ENCODE peak calls at places on chromosomes 4 and X, in nine cellular contexts. K, W, T, S, X, M, O, L and N are unnamed samples.

GRCh38 chrX:25012433-25012735 is 3.4 kb downstream of the ARX start:
- DNase-seq in K (no peak), W (no peak), T (no peak), S (no peak), X (no peak), M (no peak), O (no peak), L (no peak), N (no peak)

GRCh38 chr4:12179264-12179616 is 750.5 kb upstream of the HS3ST1 start:
- DNase-seq in K (peak), W (no peak), T (no peak), S (no peak), X (peak), M (no peak), O (no peak), L (no peak), N (no peak)

GRCh38 chr4:186807809-186808634 is 84.4 kb upstream of the FAT1 start:
- DNase-seq in K (no peak), W (no peak), T (no peak), S (no peak), X (no peak), M (no peak), O (no peak), L (no peak), N (no peak)

GRCh38 chrX:135264210-135264609 is 12.3 kb downstream of the ETDA start:
- DNase-seq in K (no peak), W (no peak), T (no peak), S (no peak), X (no peak), M (no peak), O (no peak), L (no peak), N (no peak)

GRCh38 chr4:18733956-18734872 is 712.7 kb upstream of the LCORL start:
- DNase-seq in K (no peak), W (no peak), T (no peak), S (no peak), X (peak), M (no peak), O (no peak), L (no peak), N (no peak)

GRCh38 chr4:123421227-123421941 is 24.8 kb downstream of the SPRY1 start:
- DNase-seq in K (no peak), W (no peak), T (no peak), S (no peak), X (no peak), M (no peak), O (no peak), L (no peak), N (peak)

GRCh38 chrX:85903692-85904471 is 143.5 kb downstream of the CHM start:
- DNase-seq in K (no peak), W (no peak), T (no peak), S (no peak), X (no peak), M (no peak), O (no peak), L (no peak), N (no peak)

GRCh38 chr4:11149612-11150259 is 279.0 kb downstream of the HS3ST1 start:
- DNase-seq in K (no peak), W (no peak), T (no peak), S (no peak), X (no peak), M (no peak), O (no peak), L (no peak), N (no peak)

GRCh38 chr4:87680271-87680670 is 30.2 kb downstream of the DMP1 start:
- DNase-seq in K (no peak), W (no peak), T (no peak), S (no peak), X (no peak), M (no peak), O (no peak), L (no peak), N (no peak)

GRCh38 chr4:53431052-53431451 is 53.6 kb downstream of the FIP1L1 start:
- DNase-seq in K (no peak), W (no peak), T (no peak), S (no peak), X (no peak), M (no peak), O (no peak), L (no peak), N (no peak)

GRCh38 chr4:25439913-25440477 is 62.9 kb downstream of the ANAPC4 start:
- DNase-seq in K (peak), W (peak), T (peak), S (peak), X (no peak), M (peak), O (peak), L (peak), N (peak)

GRCh38 chrX:16807548-16807947 is 21.3 kb downstream of the TXLNG start:
- DNase-seq in K (no peak), W (no peak), T (no peak), S (no peak), X (no peak), M (no peak), O (no peak), L (no peak), N (peak)

GRCh38 chr4:40502936-40503335 is 126.7 kb downstream of the RBM47 start:
- DNase-seq in K (no peak), W (no peak), T (no peak), S (no peak), X (no peak), M (no peak), O (no peak), L (no peak), N (no peak)

GRCh38 chrX:34656842-34657780 is at the start of gene TMEM47:
- DNase-seq in K (peak), W (no peak), T (no peak), S (peak), X (peak), M (no peak), O (no peak), L (no peak), N (peak)

GRCh38 chrX:74537011-74537390 is 77.4 kb downstream of the RLIM start:
- DNase-seq in K (no peak), W (no peak), T (no peak), S (no peak), X (peak), M (no peak), O (no peak), L (no peak), N (peak)

GRCh38 chr4:39464886-39465501 is 6.1 kb downstream of the LIAS start:
- DNase-seq in K (no peak), W (no peak), T (no peak), S (no peak), X (no peak), M (no peak), O (no peak), L (no peak), N (peak)

GRCh38 chr4:76518241-76518640 is 83.2 kb downstream of the SHROOM3 start:
- DNase-seq in K (no peak), W (no peak), T (no peak), S (no peak), X (no peak), M (no peak), O (no peak), L (no peak), N (no peak)

GRCh38 chr4:3257691-3258482 is 8.9 kb downstream of the MSANTD1 start:
- DNase-seq in K (no peak), W (no peak), T (no peak), S (no peak), X (no peak), M (no peak), O (peak), L (no peak), N (no peak)

GRCh38 chr4:151408630-151409469 is at the start of gene FHIP1A:
- DNase-seq in K (peak), W (peak), T (peak), S (peak), X (peak), M (no peak), O (peak), L (peak), N (peak)

GRCh38 chr4:81412941-81413488 is 58.7 kb downstream of the RASGEF1B start:
- DNase-seq in K (no peak), W (no peak), T (no peak), S (no peak), X (no peak), M (no peak), O (no peak), L (no peak), N (no peak)

GRCh38 chr4:145709336-145709735 is 29.4 kb downstream of the C4orf51 start:
- DNase-seq in K (no peak), W (no peak), T (no peak), S (no peak), X (no peak), M (no peak), O (no peak), L (no peak), N (no peak)

GRCh38 chrX:83508526-83509245 is 596 bp downstream of the POU3F4 start:
- DNase-seq in K (no peak), W (no peak), T (no peak), S (no peak), X (no peak), M (no peak), O (no peak), L (no peak), N (no peak)

GRCh38 chr4:147513952-147514351 is 33.1 kb downstream of the EDNRA start:
- DNase-seq in K (no peak), W (no peak), T (no peak), S (no peak), X (no peak), M (no peak), O (no peak), L (no peak), N (no peak)

GRCh38 chrX:7147431-7147977 is at the start of gene STS:
- DNase-seq in K (peak), W (peak), T (peak), S (peak), X (peak), M (peak), O (peak), L (peak), N (peak)

GRCh38 chrX:21586001-21586400 is 72.1 kb downstream of the KLHL34 start:
- DNase-seq in K (no peak), W (no peak), T (no peak), S (no peak), X (no peak), M (no peak), O (no peak), L (no peak), N (no peak)

GRCh38 chr4:146333895-146334262 is 119.5 kb downstream of the REELD1 start:
- DNase-seq in K (no peak), W (no peak), T (no peak), S (no peak), X (no peak), M (no peak), O (no peak), L (no peak), N (no peak)

GRCh38 chrX:44183329-44183728 is 160.1 kb downstream of the EFHC2 start:
- DNase-seq in K (no peak), W (no peak), T (no peak), S (no peak), X (no peak), M (no peak), O (no peak), L (no peak), N (no peak)